ENCODE peak calls at places on chromosomes 12 and 14, in nine cellular contexts. B is stimulated activated CD8-positive, alpha-beta memory T cell treated with anti-CD3 and anti-CD28 coated beads, Interleukin-2, amount 100 ng/mL, for 48 hours; C is T-helper 1 cell; E is SK-N-SH; M is DMS 273 treated with DMSO at 0.1 percent for 48 hours; S is ovary; U is fibroblast of lung; X is cardiac muscle cell; N is pons. T is an unnamed sample.

GRCh38 chr14:99715266-99716000 is 31.3 kb downstream of the CYP46A1 start:
- DNase-seq in M (no peak), B (no peak), U (no peak), E (no peak), C (no peak), S (no peak), X (no peak), N (no peak), T (no peak)

GRCh38 chr14:102573591-102574046 is 18.8 kb upstream of the RCOR1 start:
- DNase-seq in N (no peak), U (no peak), B (no peak), C (no peak), E (no peak), M (no peak), S (no peak), X (no peak), T (no peak)

GRCh38 chr12:27984275-27984674 is 11.7 kb upstream of the PTHLH start:
- DNase-seq in U (peak; percentile 39), S (no peak), N (no peak), M (no peak), E (no peak), C (no peak), B (no peak), X (peak; percentile 77), T (no peak)

GRCh38 chr14:20583142-20583541 is 4.7 kb downstream of the RNASE11 start:
- DNase-seq in N (no peak), C (no peak), B (no peak), X (no peak), S (no peak), E (no peak), U (no peak), M (no peak), T (no peak)

GRCh38 chr14:90397401-90398314 is 829 bp downstream of the CALM1 start:
- DNase-seq in U (peak; percentile 37), S (peak; percentile 64), C (peak; percentile 86), N (peak; percentile 16), E (peak; percentile 86), B (peak; percentile 42), X (peak; percentile 45), M (no peak), T (peak; percentile 59)

GRCh38 chr12:11171953-11172675 is 1.1 kb downstream of the SMIM10L1 start:
- DNase-seq in N (no peak), E (peak; percentile 27), C (no peak), M (peak; percentile 4), U (peak; percentile 43), S (no peak), X (peak; percentile 38), B (no peak), T (no peak)

GRCh38 chr12:22101749-22102243 is 55.8 kb downstream of the CMAS start:
- DNase-seq in U (peak; percentile 95), S (no peak), E (no peak), X (peak; percentile 88), B (no peak), M (no peak), C (peak; percentile 20), N (peak; percentile 56), T (no peak)

GRCh38 chr12:57452937-57453509 is 2.1 kb upstream of the INHBE start:
- DNase-seq in B (peak; percentile 56), U (peak; percentile 81), M (no peak), S (peak; percentile 83), N (peak; percentile 64), X (peak; percentile 85), E (peak; percentile 81), C (peak; percentile 42), T (peak; percentile 36)

GRCh38 chr12:100827901-100828520 is 33.4 kb downstream of the ANO4 start:
- DNase-seq in M (peak; percentile 2), N (peak; percentile 47), U (peak; percentile 61), C (peak; percentile 2), E (peak; percentile 10), X (peak; percentile 67), B (no peak), S (no peak), T (no peak)

GRCh38 chr14:52078093-52078492 is 9.2 kb upstream of the NID2 start:
- DNase-seq in B (no peak), N (no peak), U (peak; percentile 49), M (no peak), S (no peak), X (peak; percentile 44), E (no peak), C (no peak), T (no peak)

GRCh38 chr12:13288501-13288900 is 92.0 kb downstream of the EMP1 start:
- DNase-seq in X (peak; percentile 47), U (peak; percentile 8), B (no peak), C (no peak), S (no peak), E (no peak), M (no peak), N (no peak), T (no peak)

GRCh38 chr14:93133476-93133875 is 17.8 kb upstream of the ITPK1 start:
- DNase-seq in X (peak; percentile 91), B (no peak), U (peak; percentile 88), C (no peak), N (no peak), E (no peak), M (no peak), S (peak; percentile 36), T (no peak)

GRCh38 chr14:95156153-95156764 is 1.1 kb downstream of the DICER1 start:
- DNase-seq in E (no peak), U (peak; percentile 27), B (no peak), C (peak; percentile 6), X (peak; percentile 15), N (peak; percentile 66), M (no peak), S (no peak), T (no peak)

GRCh38 chr14:24887623-24888304 is 162.2 kb downstream of the STXBP6 start:
- DNase-seq in E (no peak), C (no peak), N (no peak), B (no peak), M (no peak), U (no peak), S (no peak), X (no peak), T (no peak)

GRCh38 chr12:45268672-45269406 is 52.9 kb downstream of the ANO6 start:
- DNase-seq in S (peak; percentile 75), C (no peak), M (peak; percentile 3), N (peak; percentile 22), B (no peak), E (peak; percentile 58), X (peak; percentile 94), U (peak; percentile 82), T (no peak)

GRCh38 chr14:94581127-94581999 is at the start of gene SERPINA5:
- DNase-seq in X (peak; percentile 73), S (peak; percentile 71), U (no peak), C (no peak), M (no peak), E (peak; percentile 80), B (no peak), N (no peak), T (no peak)

GRCh38 chr14:32985881-32986280 is 47.2 kb downstream of the NPAS3 start:
- DNase-seq in B (no peak), X (peak; percentile 19), U (peak; percentile 26), C (no peak), E (no peak), N (peak; percentile 58), M (no peak), S (no peak), T (no peak)

GRCh38 chr12:115710104-115710564 is 567.4 kb downstream of the MED13L start:
- DNase-seq in E (no peak), X (peak; percentile 67), S (no peak), B (no peak), M (no peak), C (no peak), U (peak; percentile 74), N (no peak), T (no peak)

GRCh38 chr12:119940881-119941280 is 48.2 kb upstream of the BICDL1 start:
- DNase-seq in E (no peak), N (no peak), M (no peak), C (no peak), S (no peak), B (no peak), U (peak; percentile 6), X (peak; percentile 12), T (no peak)

GRCh38 chr14:78227466-78228077 is 57.4 kb downstream of the NRXN3 start:
- DNase-seq in B (no peak), N (no peak), E (no peak), X (no peak), S (no peak), M (no peak), U (no peak), C (no peak), T (no peak)